ENCODE peak calls at places on chromosomes 13 and 19, in eight cellular contexts. P is HT-29; B is T-helper 1 cell; I is T-helper 9 cell; G is pancreas; Y is activated CD4-positive, alpha-beta T cell treated with anti-CD3 and anti-CD28 coated beads for 24 hours; S is GM10248; O is AG04449. R is an unnamed sample.

GRCh38 chr13:20990910-20991525 is 70.4 kb downstream of the LATS2 start:
- DNase-seq in B (no peak), O (no peak), G (no peak), S (no peak), P (no peak), Y (no peak), I (no peak), R (no peak)

GRCh38 chr13:96033220-96034015 is 19.8 kb downstream of the UGGT2 start:
- DNase-seq in O (no peak), P (no peak), G (peak), I (no peak), S (no peak), B (no peak), Y (no peak), R (no peak)

GRCh38 chr19:39144487-39145071 is 19.0 kb downstream of the PAK4 start:
- DNase-seq in P (peak), G (peak), O (no peak), I (no peak), Y (no peak), B (no peak), S (no peak), R (no peak)

GRCh38 chr13:113178070-113178895 is 19.8 kb downstream of the PROZ start:
- DNase-seq in P (no peak), Y (no peak), S (no peak), B (no peak), G (no peak), I (no peak), O (peak), R (no peak)

GRCh38 chr13:24271611-24272451 is 37.5 kb upstream of the C1QTNF9 start:
- DNase-seq in Y (peak), O (no peak), B (peak), I (peak), P (no peak), S (peak), G (peak), R (no peak)

GRCh38 chr13:106104281-106104901 is 431.1 kb downstream of the EFNB2 start:
- DNase-seq in Y (no peak), G (no peak), S (no peak), O (peak), I (no peak), B (no peak), P (no peak), R (no peak)

GRCh38 chr13:21014666-21015170 is 46.7 kb downstream of the LATS2 start:
- DNase-seq in P (no peak), O (peak), I (no peak), B (no peak), Y (no peak), G (no peak), S (no peak), R (no peak)

GRCh38 chr19:1757468-1758230 is 4.3 kb downstream of the ONECUT3 start:
- DNase-seq in G (peak), P (no peak), I (no peak), S (no peak), B (no peak), O (no peak), Y (no peak), R (no peak)

GRCh38 chr13:31755211-31755610 is 15.9 kb downstream of the RXFP2 start:
- DNase-seq in G (no peak), O (no peak), Y (no peak), B (no peak), S (no peak), I (no peak), P (no peak), R (no peak)

GRCh38 chr19:42033413-42033812 is 36.6 kb downstream of the GRIK5 start:
- DNase-seq in I (no peak), Y (no peak), B (no peak), P (no peak), S (no peak), O (no peak), G (no peak), R (no peak)

GRCh38 chr19:53795019-53795418 is 29.1 kb downstream of the NLRP12 start:
- DNase-seq in S (no peak), I (no peak), G (no peak), Y (no peak), O (no peak), B (no peak), P (no peak), R (no peak)

GRCh38 chr13:97648171-97648880 is 214.4 kb downstream of the RAP2A start:
- DNase-seq in O (no peak), S (no peak), P (no peak), G (no peak), I (no peak), Y (no peak), B (no peak), R (no peak)

GRCh38 chr13:106530907-106531520 is 4.4 kb downstream of the EFNB2 start:
- DNase-seq in P (peak), I (no peak), G (no peak), Y (no peak), S (no peak), O (no peak), B (no peak), R (no peak)

GRCh38 chr19:35265126-35265995 is 3.4 kb upstream of the USF2 start:
- DNase-seq in I (no peak), P (peak), G (peak), Y (no peak), S (no peak), O (no peak), B (no peak), R (no peak)

GRCh38 chr19:32339988-32340874 is 5.2 kb upstream of the ZNF507 start:
- DNase-seq in I (peak), B (no peak), P (peak), Y (peak), S (peak), G (peak), O (no peak), R (peak)

GRCh38 chr13:90197722-90198121 is 1149.8 kb upstream of the MIR17HG start:
- DNase-seq in S (no peak), B (no peak), I (no peak), Y (no peak), P (no peak), O (no peak), G (no peak), R (no peak)

GRCh38 chr19:51122112-51122981 is 2.4 kb upstream of the SIGLEC9 start:
- DNase-seq in P (no peak), S (no peak), Y (no peak), G (no peak), O (no peak), B (no peak), I (no peak), R (no peak)

GRCh38 chr19:1213391-1214286 is 8.1 kb downstream of the STK11 start:
- DNase-seq in S (peak), G (peak), O (no peak), B (no peak), I (peak), Y (no peak), P (no peak), R (peak)

GRCh38 chr19:38425810-38426466 is at the start of gene RASGRP4:
- DNase-seq in O (no peak), P (no peak), B (no peak), Y (peak), S (peak), I (peak), G (no peak), R (peak)

GRCh38 chr19:16829822-16830289 is 658 bp downstream of the SIN3B start:
- DNase-seq in P (no peak), G (no peak), O (no peak), B (no peak), I (no peak), S (peak), Y (no peak), R (no peak)

GRCh38 chr13:33761744-33762143 is 56.2 kb upstream of the RFC3 start:
- DNase-seq in B (no peak), G (no peak), P (peak), Y (no peak), O (no peak), S (no peak), I (no peak), R (no peak)

GRCh38 chr13:92436927-92437326 is 789.7 kb upstream of the GPC6 start:
- DNase-seq in Y (no peak), P (no peak), S (no peak), B (no peak), I (no peak), O (no peak), G (no peak), R (no peak)

GRCh38 chr13:111595791-111596190 is 275.3 kb downstream of the TEX29 start:
- DNase-seq in S (no peak), I (no peak), Y (no peak), G (no peak), B (no peak), P (no peak), O (no peak), R (no peak)

GRCh38 chr13:29849731-29850212 is 645 bp downstream of the UBL3 start:
- DNase-seq in P (peak), I (peak), G (peak), B (peak), S (peak), Y (peak), O (no peak), R (peak)